ENCODE peak calls at places on chromosomes 3 and 15, in four cellular contexts. M is uterus, F is body of pancreas, C is A549. P is an unnamed sample.

GRCh38 chr15:99249270-99249817 is at the start of gene TTC23:
- DNase-seq in M (no peak), F (peak), C (peak), P (peak)

GRCh38 chr3:13203398-13204176 is 130.4 kb upstream of the IQSEC1 start:
- DNase-seq in M (no peak), F (no peak), C (no peak), P (no peak)

GRCh38 chr15:90015749-90016148 is 14.6 kb downstream of the ZNF710 start:
- DNase-seq in M (no peak), F (no peak), C (no peak), P (peak)

GRCh38 chr15:95822946-95823345 is 507.6 kb upstream of the NR2F2 start:
- DNase-seq in M (no peak), F (no peak), C (no peak), P (no peak)

GRCh38 chr3:124395584-124396340 is 334.5 kb upstream of the UMPS start:
- DNase-seq in M (peak), F (peak), C (no peak), P (no peak)

GRCh38 chr15:41546846-41547786 is 3.1 kb upstream of the RPAP1 start:
- DNase-seq in M (no peak), F (no peak), C (no peak), P (no peak)

GRCh38 chr3:119125742-119126507 is 20.0 kb upstream of the TEX55 start:
- DNase-seq in M (no peak), F (no peak), C (no peak), P (no peak)

GRCh38 chr3:169772530-169772950 is 656 bp upstream of the MYNN start:
- DNase-seq in M (peak), F (peak), C (peak), P (peak)

GRCh38 chr3:104960579-104960978 is 406.1 kb upstream of the ALCAM start:
- DNase-seq in M (no peak), F (no peak), C (no peak), P (no peak)

GRCh38 chr15:45451265-45451664 is 71.3 kb downstream of the SLC30A4 start:
- DNase-seq in M (no peak), F (no peak), C (no peak), P (no peak)

GRCh38 chr15:63232400-63232799 is 43.0 kb downstream of the RAB8B start:
- DNase-seq in M (no peak), F (no peak), C (no peak), P (no peak)

GRCh38 chr3:175914785-175915184 is 1055.7 kb downstream of the NAALADL2 start:
- DNase-seq in M (no peak), F (no peak), C (no peak), P (no peak)

GRCh38 chr15:31471731-31472430 is 145.2 kb downstream of the KLF13 start:
- DNase-seq in M (no peak), F (no peak), C (no peak), P (no peak)

GRCh38 chr15:37106490-37107001 is 6.2 kb upstream of the MEIS2 start:
- DNase-seq in M (peak), F (no peak), C (no peak), P (no peak)

GRCh38 chr3:107969994-107970896 is 120.6 kb downstream of the CD47 start:
- DNase-seq in M (no peak), F (peak), C (no peak), P (no peak)

GRCh38 chr15:25465835-25466234 is 27.0 kb upstream of the UBE3A start:
- DNase-seq in M (no peak), F (no peak), C (no peak), P (peak)

GRCh38 chr15:57554063-57554820 is 37.5 kb upstream of the MYZAP start:
- DNase-seq in M (no peak), F (no peak), C (no peak), P (no peak)

GRCh38 chr15:48963524-48964113 is at the start of gene SHC4:
- DNase-seq in M (peak), F (peak), C (peak), P (peak)

GRCh38 chr15:83061680-83062079 is 5.4 kb downstream of the BTBD1 start:
- DNase-seq in M (no peak), F (no peak), C (no peak), P (no peak)

GRCh38 chr15:51726302-51727073 is 11.0 kb downstream of the LYSMD2 start:
- DNase-seq in M (peak), F (no peak), C (peak), P (peak)

GRCh38 chr3:154904328-154904727 is 175.8 kb upstream of the MME start:
- DNase-seq in M (no peak), F (no peak), C (no peak), P (no peak)

GRCh38 chr3:173140986-173141385 is at the start of gene SPATA16:
- DNase-seq in M (no peak), F (no peak), C (no peak), P (no peak)

GRCh38 chr3:153313307-153313945 is 151.4 kb downstream of the RAP2B start:
- DNase-seq in M (no peak), F (no peak), C (no peak), P (no peak)

GRCh38 chr3:123058505-123058904 is 8.3 kb upstream of the PDIA5 start:
- DNase-seq in M (no peak), F (no peak), C (no peak), P (no peak)
- TF ChIP-seq POLR2A in M (no peak), F (no peak), C (no peak), P (no peak)

DNA sequence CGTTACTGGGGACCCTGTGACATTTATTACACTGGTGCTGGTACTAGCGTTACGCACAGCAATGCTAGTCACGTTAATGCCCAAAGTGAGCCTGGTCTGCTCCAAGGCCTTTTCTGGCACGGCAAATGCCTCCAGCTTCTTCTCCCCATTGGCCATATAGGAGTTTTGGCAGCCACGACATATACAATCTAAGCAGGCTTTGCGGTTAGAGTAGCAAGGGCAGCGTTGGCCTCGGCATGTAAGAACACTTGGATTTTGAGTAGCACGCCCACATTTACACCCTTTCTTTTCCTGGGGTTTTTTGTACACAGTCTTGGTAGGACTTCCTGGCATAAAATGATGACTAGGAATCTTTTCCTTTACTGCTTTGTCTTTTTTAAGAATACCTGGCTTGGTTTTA is 44.9 kb downstream of the MSL2 start:
- DNase-seq in M (no peak), F (no peak), C (no peak), P (no peak)
- H3K27ac ChIP-seq in M (no peak), F (no peak), C (no peak), P (no peak)

GRCh38 chr3:163548005-163548404 is 1530.3 kb downstream of the SI start:
- DNase-seq in M (no peak), F (no peak), C (no peak), P (no peak)

GRCh38 chr3:163547045-163547692 is 1531.1 kb downstream of the SI start:
- DNase-seq in M (no peak), F (no peak), C (no peak), P (no peak)

GRCh38 chr3:163555918-163556317 is 1522.4 kb downstream of the SI start:
- DNase-seq in M (no peak), F (no peak), C (no peak), P (no peak)

GRCh38 chr3:163556804-163557203 is 1521.5 kb downstream of the SI start:
- DNase-seq in M (no peak), F (no peak), C (no peak), P (no peak)

GRCh38 chr3:163552659-163552966 is 1525.7 kb downstream of the SI start:
- DNase-seq in M (no peak), F (no peak), C (no peak), P (no peak)
- TF ChIP-seq POLR2A in M (no peak), F (no peak), C (no peak), P (no peak)

DNA sequence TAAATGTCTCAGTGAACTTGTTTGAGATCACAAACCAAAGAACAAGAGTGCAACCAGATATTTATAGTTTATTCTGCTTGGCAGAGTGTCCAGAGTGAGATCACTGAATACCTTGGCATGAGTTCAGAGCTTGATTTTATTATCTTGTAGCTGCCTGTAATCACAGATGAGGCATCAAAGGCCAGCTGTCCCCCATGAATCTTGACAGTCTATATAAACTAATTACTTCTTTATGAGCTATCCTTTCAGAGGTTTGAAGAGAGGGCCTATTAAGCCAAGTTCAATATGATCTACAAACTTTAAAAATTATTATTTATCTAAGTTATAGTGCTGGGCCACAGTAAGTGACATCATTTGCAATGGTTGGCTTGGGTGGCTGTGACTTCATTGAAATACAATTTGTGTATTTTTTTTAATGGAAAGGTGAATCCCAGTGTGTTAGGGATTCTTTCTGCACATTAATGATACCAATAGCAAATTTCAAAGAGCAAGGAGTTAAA is 251.5 kb downstream of the CLSTN2 start:
- DNase-seq in M (no peak), F (peak), C (no peak), P (no peak)
- H3K27ac ChIP-seq in M (peak), F (peak), C (no peak), P (peak)

DNA sequence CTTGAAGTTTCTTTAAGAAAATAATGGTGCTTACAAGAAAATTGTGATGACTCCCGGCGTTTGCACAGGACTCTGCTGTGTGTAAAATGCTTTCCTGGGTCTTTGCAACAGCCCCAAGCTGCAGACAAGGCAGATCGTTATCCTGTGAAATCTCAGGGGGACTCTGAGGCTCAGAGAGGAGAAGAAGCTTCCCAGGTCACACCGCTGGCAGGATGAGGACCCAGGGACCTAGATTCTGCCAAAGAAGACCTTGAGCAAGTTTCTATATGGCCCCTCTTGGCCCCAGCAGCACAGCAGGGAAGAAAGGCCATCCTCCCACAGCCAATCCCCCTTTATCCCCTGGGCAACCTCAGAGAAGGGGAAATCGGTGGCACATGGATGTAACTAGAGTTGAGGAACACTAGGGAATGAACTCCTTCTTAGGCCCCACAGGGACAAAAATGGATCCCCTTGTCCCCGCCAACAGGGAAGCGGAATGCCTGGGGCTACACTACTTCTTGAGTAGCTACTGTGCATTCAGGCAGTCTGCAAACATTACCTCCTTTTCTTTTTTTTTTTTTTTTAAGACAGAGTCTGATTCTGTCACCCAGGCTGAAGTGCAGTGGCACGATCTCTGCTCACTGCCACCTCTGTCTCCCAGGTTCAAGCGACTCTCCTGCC is 72.8 kb downstream of the CPN2 start:
- DNase-seq in M (no peak), F (no peak), C (no peak), P (peak)
- TF ChIP-seq POLR2A in M (no peak), F (no peak), C (no peak), P (no peak)

DNA sequence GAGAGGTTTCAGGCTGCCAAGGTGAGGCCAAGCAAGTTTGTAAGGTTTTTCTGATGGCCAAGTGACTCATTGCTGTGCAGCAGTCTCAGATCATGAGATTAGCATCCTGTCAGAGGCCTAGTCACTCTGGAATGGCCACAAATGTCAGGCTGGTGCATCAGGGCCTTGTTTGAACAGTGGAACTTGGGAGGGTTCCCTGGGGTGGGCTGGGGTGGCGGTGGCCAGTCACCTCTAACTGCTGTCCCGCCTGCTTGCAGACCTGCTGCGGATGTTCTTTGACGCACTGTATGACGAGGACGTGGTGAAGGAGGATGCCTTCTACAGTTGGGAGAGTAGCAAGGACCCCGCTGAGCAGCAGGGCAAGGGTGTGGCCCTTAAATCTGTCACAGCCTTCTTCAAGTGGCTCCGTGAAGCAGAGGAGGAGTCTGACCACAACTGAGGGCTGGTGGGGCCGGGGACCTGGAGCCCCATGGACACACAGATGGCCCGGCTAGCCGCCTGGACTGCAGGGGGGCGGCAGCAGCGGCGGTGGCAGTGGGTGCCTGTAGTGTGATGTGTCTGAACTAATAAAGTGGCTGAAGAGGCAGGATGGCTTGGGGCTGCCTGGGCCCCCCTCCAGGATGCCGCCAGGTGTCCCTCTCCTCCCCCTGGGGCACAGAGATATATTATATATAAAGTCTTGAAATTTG is 2.8 kb upstream of the FAM131A start:
- DNase-seq in M (no peak), F (no peak), C (peak), P (no peak)
- H3K27ac ChIP-seq in M (peak), F (peak), C (peak), P (peak)

GRCh38 chr15:72117698-72118399 is at the start of gene MYO9A:
- DNase-seq in M (peak), F (peak), C (peak), P (peak)
- TF ChIP-seq POLR2A in M (peak), F (peak), C (peak), P (peak)